ENCODE peak calls at places on chromosomes 11 and 22, in six cellular contexts. G, W, P, K, Y and U are unnamed samples.

GRCh38 chr22:36397081-36397766 is 9.5 kb upstream of the MYH9 start:
- DNase-seq in W (no peak), Y (no peak), G (peak), P (no peak), K (peak), U (no peak)

GRCh38 chr22:30245985-30246901 is at the start of gene LIF:
- DNase-seq in K (peak), P (no peak), G (no peak), W (peak), Y (peak), U (no peak)

GRCh38 chr11:218815-219593 is 11.5 kb downstream of the RIC8A start:
- DNase-seq in P (no peak), W (no peak), Y (no peak), K (no peak), G (no peak), U (no peak)

GRCh38 chr22:38901111-38901641 is 29.2 kb upstream of the CBX6 start:
- DNase-seq in W (no peak), P (no peak), G (no peak), Y (no peak), K (no peak), U (no peak)

GRCh38 chr11:75365711-75366181 is 14.3 kb upstream of the ARRB1 start:
- DNase-seq in Y (no peak), W (no peak), P (no peak), K (peak), G (peak), U (no peak)

GRCh38 chr11:124674168-124674517 is 439 bp downstream of the SPA17 start:
- DNase-seq in K (no peak), P (no peak), G (no peak), W (no peak), Y (no peak), U (no peak)

GRCh38 chr11:3043315-3043871 is 13.8 kb downstream of the CARS1 start:
- DNase-seq in W (no peak), G (no peak), Y (no peak), K (no peak), P (peak), U (no peak)

GRCh38 chr22:26835929-26836528 is 178.6 kb downstream of the MIAT start:
- DNase-seq in G (peak), P (no peak), K (peak), Y (no peak), W (peak), U (no peak)

GRCh38 chr11:44977493-44977984 is 26.9 kb upstream of the TP53I11 start:
- DNase-seq in G (peak), P (no peak), K (peak), Y (no peak), W (peak), U (no peak)

GRCh38 chr11:17259931-17260499 is 16.5 kb upstream of the NUCB2 start:
- DNase-seq in W (no peak), P (no peak), K (no peak), Y (no peak), G (peak), U (no peak)

GRCh38 chr11:105155679-105156078 is 16.1 kb upstream of the CARD18 start:
- DNase-seq in G (no peak), K (no peak), P (no peak), W (peak), Y (no peak), U (no peak)

GRCh38 chr11:6393989-6394670 is 3.9 kb downstream of the SMPD1 start:
- DNase-seq in W (no peak), G (no peak), K (no peak), Y (no peak), P (no peak), U (no peak)

GRCh38 chr11:83284501-83285051 is 1.6 kb downstream of the CCDC90B start:
- DNase-seq in W (no peak), P (no peak), Y (no peak), G (no peak), K (peak), U (no peak)

GRCh38 chr11:70418130-70418529 is 19.8 kb downstream of the CTTN start:
- DNase-seq in G (no peak), W (no peak), Y (no peak), K (no peak), P (no peak), U (no peak)

GRCh38 chr11:87097582-87097981 is 59.8 kb downstream of the TMEM135 start:
- DNase-seq in W (peak), Y (peak), K (peak), P (peak), G (peak), U (no peak)

GRCh38 chr22:20430641-20431519 is 6.7 kb downstream of the SCARF2 start:
- DNase-seq in W (peak), K (no peak), Y (peak), G (peak), P (no peak), U (no peak)

GRCh38 chr11:2578006-2578933 is 121.5 kb downstream of the KCNQ1OT1 start:
- DNase-seq in P (peak), Y (no peak), G (no peak), W (no peak), K (no peak), U (no peak)

GRCh38 chr11:93997741-93998140 is 23.4 kb upstream of the HEPHL1 start:
- DNase-seq in K (no peak), P (no peak), W (no peak), Y (no peak), G (no peak), U (no peak)

GRCh38 chr11:2837096-2837601 is 48.4 kb downstream of the CDKN1C start:
- DNase-seq in P (peak), K (peak), W (peak), G (peak), Y (no peak), U (no peak)

GRCh38 chr11:47377571-47378010 is 756 bp downstream of the SPI1 start:
- DNase-seq in G (no peak), Y (no peak), K (no peak), W (no peak), P (no peak), U (no peak)

GRCh38 chr11:25441432-25441831 is 890.5 kb upstream of the ANO3 start:
- DNase-seq in K (peak), W (no peak), P (no peak), G (no peak), Y (no peak), U (no peak)

GRCh38 chr11:2480874-2481220 is 36.0 kb downstream of the KCNQ1 start:
- DNase-seq in P (no peak), G (no peak), W (no peak), Y (no peak), K (no peak), U (no peak)

GRCh38 chr11:128026596-128026995 is 560.8 kb downstream of the ETS1 start:
- DNase-seq in G (peak), W (no peak), K (peak), Y (no peak), P (no peak), U (peak)

GRCh38 chr11:9619971-9620370 is 43.9 kb upstream of the SWAP70 start:
- DNase-seq in K (no peak), W (no peak), Y (no peak), P (no peak), G (no peak), U (no peak)

GRCh38 chr11:132620423-132620822 is 911.9 kb downstream of the OPCML start:
- DNase-seq in Y (no peak), G (no peak), K (no peak), W (no peak), P (no peak), U (no peak)

GRCh38 chr11:66277475-66278391 is at the start of gene CNIH2:
- DNase-seq in Y (no peak), W (peak), G (no peak), K (no peak), P (no peak), U (no peak)

GRCh38 chr11:11884774-11885481 is 43.2 kb downstream of the USP47 start:
- DNase-seq in Y (no peak), G (no peak), W (no peak), P (no peak), K (no peak), U (no peak)

GRCh38 chr11:43245471-43245870 is 66.3 kb upstream of the API5 start:
- DNase-seq in G (no peak), K (no peak), Y (no peak), P (no peak), W (no peak), U (no peak)

GRCh38 chr22:47062126-47062525 is 299.7 kb downstream of the TBC1D22A start:
- DNase-seq in P (no peak), Y (no peak), W (no peak), K (no peak), G (no peak), U (no peak)

GRCh38 chr11:73478737-73479347 is 102.6 kb downstream of the RELT start:
- DNase-seq in W (peak), G (peak), K (peak), Y (no peak), P (no peak), U (no peak)

GRCh38 chr11:74932797-74933196 is 16.1 kb downstream of the XRRA1 start:
- DNase-seq in Y (no peak), G (no peak), K (peak), W (no peak), P (no peak), U (no peak)

GRCh38 chr11:75174781-75175370 is 24.0 kb downstream of the SLCO2B1 start:
- DNase-seq in G (no peak), P (peak), K (peak), W (no peak), Y (no peak), U (peak)

GRCh38 chr11:3007404-3008010 is 15.4 kb upstream of the NAP1L4 start:
- DNase-seq in P (no peak), Y (no peak), W (no peak), K (no peak), G (no peak), U (no peak)

GRCh38 chr11:46451759-46452158 is 60.2 kb upstream of the CHRM4 start:
- DNase-seq in G (no peak), Y (no peak), P (no peak), W (no peak), K (no peak), U (no peak)

GRCh38 chr22:48358886-48359612 is 1468.6 kb downstream of the BRD1 start:
- DNase-seq in K (no peak), G (no peak), Y (no peak), W (no peak), P (no peak), U (no peak)

GRCh38 chr11:99739464-99740089 is 718.8 kb downstream of the CNTN5 start:
- DNase-seq in Y (no peak), G (peak), W (peak), K (peak), P (no peak), U (no peak)

GRCh38 chr22:17761145-17761488 is 13.2 kb downstream of the BID start:
- DNase-seq in Y (no peak), K (no peak), P (no peak), W (no peak), G (no peak), U (no peak)
- H3K4me3 ChIP-seq in Y (no peak), K (no peak), P (no peak), W (no peak), G (no peak), U (no peak)

GRCh38 chr11:111541209-111542061 is 915 bp downstream of the LAYN start:
- DNase-seq in G (no peak), P (peak), W (peak), Y (no peak), K (peak), U (no peak)

GRCh38 chr11:111538407-111539114 is 2.0 kb upstream of the LAYN start:
- DNase-seq in Y (no peak), W (no peak), K (peak), P (no peak), G (no peak), U (no peak)

GRCh38 chr11:111539426-111540113 is 950 bp upstream of the LAYN start:
- DNase-seq in W (no peak), G (no peak), Y (peak), K (no peak), P (no peak), U (no peak)

GRCh38 chr11:111540921-111541208 is 345 bp downstream of the LAYN start:
- DNase-seq in G (no peak), P (no peak), Y (no peak), K (no peak), W (no peak), U (no peak)

GRCh38 chr11:111540114-111540920 is at the start of gene LAYN:
- DNase-seq in P (peak), K (no peak), Y (peak), W (peak), G (no peak), U (no peak)
- TF ChIP-seq CTCF in P (no peak), K (no peak), Y (no peak), W (no peak), G (no peak), U (no peak)

GRCh38 chr11:64642876-64643257 is 51.8 kb downstream of the SLC22A12 start:
- DNase-seq in W (peak), G (no peak), Y (no peak), P (no peak), K (no peak), U (no peak)

GRCh38 chr11:64644348-64645242 is 53.6 kb downstream of the SLC22A12 start:
- DNase-seq in W (peak), P (no peak), Y (no peak), K (no peak), G (no peak), U (no peak)

GRCh38 chr11:64642418-64642735 is 51.4 kb downstream of the SLC22A12 start:
- DNase-seq in G (no peak), Y (no peak), K (no peak), P (no peak), W (no peak), U (no peak)

GRCh38 chr11:64643258-64643881 is 52.4 kb downstream of the SLC22A12 start:
- DNase-seq in K (no peak), G (no peak), P (no peak), Y (no peak), W (peak), U (no peak)

GRCh38 chr11:64643927-64644326 is 52.9 kb downstream of the SLC22A12 start:
- DNase-seq in G (no peak), K (no peak), Y (no peak), P (no peak), W (no peak), U (no peak)
- H3K4me3 ChIP-seq in G (peak), K (no peak), Y (no peak), P (no peak), W (peak), U (no peak)

DNA sequence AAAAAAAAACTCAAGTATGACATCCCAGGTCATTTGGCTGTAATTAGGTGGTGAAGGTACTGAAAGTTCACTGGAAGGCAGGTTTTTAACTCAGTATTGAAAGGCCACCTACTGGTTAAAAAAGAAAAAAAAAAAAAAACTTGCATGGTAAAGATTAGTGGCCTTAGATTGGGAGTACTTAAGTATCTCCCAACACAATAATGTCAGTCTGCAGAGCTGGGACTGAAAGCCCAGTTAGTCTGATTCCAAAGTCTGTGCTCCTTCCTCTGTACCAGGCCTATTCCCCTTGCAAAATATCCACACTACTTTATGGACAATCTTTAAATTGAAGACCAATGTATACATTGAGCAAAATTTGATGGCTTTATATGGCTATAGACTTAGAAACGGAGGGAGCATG is 85.5 kb downstream of the NOX4 start:
- DNase-seq in G (peak), K (peak), P (no peak), Y (no peak), W (peak), U (no peak)
- TF ChIP-seq CTCF in G (no peak), K (peak), P (no peak), Y (no peak), W (peak), U (peak)

DNA sequence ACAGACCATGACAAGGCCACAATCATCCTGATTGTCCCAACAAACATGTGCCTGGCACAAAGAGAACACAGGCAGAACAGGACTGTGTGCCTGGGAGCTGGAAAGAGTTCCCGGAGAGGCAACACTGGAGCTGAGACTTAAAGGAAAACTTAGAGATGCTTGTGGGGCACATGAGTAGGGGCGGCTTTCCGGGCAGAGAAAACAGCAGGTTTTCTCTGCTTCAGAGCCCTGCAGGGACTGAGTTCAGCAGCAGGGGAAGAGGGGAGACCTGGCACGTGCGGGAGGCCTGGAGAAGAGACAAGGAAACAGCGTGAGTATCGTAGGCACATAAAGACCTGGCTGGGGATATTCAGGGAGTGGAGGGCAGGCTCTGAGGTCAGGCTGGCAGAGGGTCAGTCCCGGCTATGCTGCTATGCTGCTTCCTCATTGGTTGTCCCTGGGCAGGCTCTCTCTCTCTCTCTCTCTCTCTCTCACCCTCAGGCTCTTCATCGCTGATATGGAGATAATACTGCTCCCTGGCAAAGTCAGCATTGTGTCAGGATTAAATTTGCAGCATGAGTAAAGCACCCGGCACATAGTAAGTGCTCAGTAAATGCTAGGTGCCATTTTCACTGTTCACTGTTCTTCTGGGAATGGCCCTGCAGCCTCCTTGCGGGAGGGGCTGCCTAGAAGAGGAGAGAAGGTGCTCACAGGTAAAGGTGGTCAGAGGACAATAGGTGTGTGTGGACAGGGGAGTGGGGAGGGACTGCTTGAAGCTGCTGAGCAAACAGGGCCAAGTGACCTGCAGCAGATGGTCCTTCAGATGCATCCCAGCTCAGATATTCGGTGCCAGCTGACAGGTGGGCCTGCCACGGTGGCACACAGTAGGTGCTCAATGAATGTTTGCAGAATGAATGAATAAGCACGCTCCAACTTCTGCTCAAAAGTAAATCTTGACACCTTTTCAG is 2.0 kb downstream of the KIAA0930 start:
- DNase-seq in G (no peak), K (no peak), Y (no peak), P (no peak), W (no peak), U (no peak)
- H3K4me3 ChIP-seq in G (no peak), K (no peak), Y (no peak), P (no peak), W (no peak), U (no peak)

DNA sequence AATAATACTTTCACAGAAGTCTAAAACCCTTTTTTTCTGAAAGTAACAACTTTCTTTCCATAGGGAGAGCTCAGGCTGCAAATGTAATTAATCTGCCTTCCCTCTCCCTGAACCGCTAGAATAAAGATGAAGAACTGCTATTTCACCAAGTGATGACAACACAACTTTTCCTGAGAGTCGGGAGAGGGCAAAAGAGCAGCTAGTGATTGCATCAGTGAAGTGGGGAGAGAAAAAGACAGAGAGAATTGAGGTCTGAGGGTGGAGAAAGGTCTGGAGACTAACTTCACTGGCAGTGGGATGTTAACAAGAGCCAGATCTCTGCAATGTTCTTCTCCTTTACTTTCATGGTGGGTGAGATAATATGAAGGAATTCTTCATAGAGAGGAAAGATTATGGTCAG is 10.9 kb upstream of the MPEG1 start:
- DNase-seq in Y (no peak), W (no peak), G (no peak), P (no peak), K (no peak), U (no peak)
- TF ChIP-seq CTCF in Y (no peak), W (no peak), G (no peak), P (no peak), K (no peak), U (no peak)

GRCh38 chr11:68022531-68022930 is 8.0 kb upstream of the NDUFS8 start:
- DNase-seq in W (no peak), Y (no peak), G (no peak), K (no peak), P (no peak), U (no peak)
- H3K4me3 ChIP-seq in W (no peak), Y (no peak), G (no peak), K (no peak), P (no peak), U (no peak)

GRCh38 chr11:62221498-62221897 is 13.0 kb downstream of the SCGB2A1 start:
- DNase-seq in P (no peak), W (no peak), G (no peak), Y (no peak), K (no peak), U (no peak)

GRCh38 chr11:62223095-62223494 is 14.6 kb downstream of the SCGB2A1 start:
- DNase-seq in W (no peak), P (no peak), K (peak), G (peak), Y (no peak), U (no peak)

DNA sequence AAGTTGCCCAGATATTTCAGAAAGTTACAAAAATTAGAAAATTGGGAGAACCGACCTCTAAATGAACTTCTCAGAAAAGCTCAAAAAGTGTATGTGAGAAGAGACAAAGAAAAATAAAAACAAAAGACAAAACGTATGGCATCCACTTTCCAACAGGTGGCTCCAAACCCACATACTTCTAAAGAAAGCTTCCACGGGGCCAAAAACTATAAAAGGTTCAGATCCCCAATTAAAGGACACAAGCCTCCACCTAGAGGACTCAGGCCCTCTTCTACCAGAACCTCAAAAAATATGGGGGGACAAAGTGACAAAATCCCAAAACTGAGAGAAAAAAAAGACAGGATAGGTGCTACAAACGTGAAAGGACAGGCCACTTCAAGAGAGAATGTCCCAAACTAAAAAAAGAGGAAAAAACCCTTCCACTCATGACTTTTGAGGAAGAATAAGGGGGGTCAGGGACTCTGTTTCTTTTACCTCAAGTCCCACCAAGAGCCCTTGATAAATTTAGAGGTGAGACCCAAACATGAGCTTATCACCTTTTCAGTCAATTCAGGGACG is 8.8 kb downstream of the SCGB2A1 start:
- DNase-seq in W (peak), Y (no peak), G (peak), K (peak), P (no peak), U (no peak)
- TF ChIP-seq CTCF in W (peak), Y (peak), G (peak), K (peak), P (no peak), U (peak)

GRCh38 chr22:45211435-45211834 is 29.3 kb downstream of the KIAA0930 start:
- DNase-seq in K (no peak), P (no peak), Y (no peak), W (no peak), G (no peak), U (no peak)
- H3K4me3 ChIP-seq in K (no peak), P (no peak), Y (no peak), W (no peak), G (peak), U (peak)